ENCODE peak calls at places on chromosomes 6 and 20, in five cellular contexts. E, T, I, Q and G are unnamed samples.

GRCh38 chr6:108874470-108875160 is 26.4 kb downstream of the ARMC2 start:
- DNase-seq in E (peak), T (no peak), I (peak), Q (no peak), G (no peak)

GRCh38 chr20:58691405-58691772 is 1.2 kb upstream of the NPEPL1 start:
- DNase-seq in E (no peak), T (no peak), I (no peak), Q (no peak), G (no peak)

GRCh38 chr6:44775121-44775520 is 387.6 kb downstream of the CDC5L start:
- DNase-seq in E (no peak), T (no peak), I (no peak), Q (no peak), G (no peak)

GRCh38 chr6:151136141-151136755 is 103.5 kb upstream of the AKAP12 start:
- DNase-seq in E (no peak), T (no peak), I (no peak), Q (no peak), G (no peak)

GRCh38 chr6:133179483-133179882 is 61.7 kb upstream of the EYA4 start:
- DNase-seq in E (no peak), T (no peak), I (no peak), Q (no peak), G (peak)

GRCh38 chr20:38197217-38198008 is 32.3 kb upstream of the TGM2 start:
- DNase-seq in E (peak), T (peak), I (no peak), Q (no peak), G (no peak)

GRCh38 chr6:10733151-10733715 is 10.4 kb downstream of the TMEM14C start:
- DNase-seq in E (no peak), T (no peak), I (no peak), Q (no peak), G (no peak)

GRCh38 chr6:1394591-1395463 is 5.5 kb downstream of the FOXF2 start:
- DNase-seq in E (peak), T (no peak), I (no peak), Q (no peak), G (no peak)

GRCh38 chr6:38078671-38079070 is 259.1 kb downstream of the ZFAND3 start:
- DNase-seq in E (no peak), T (no peak), I (no peak), Q (no peak), G (no peak)

GRCh38 chr20:60001027-60001567 is 42.9 kb downstream of the CDH26 start:
- DNase-seq in E (no peak), T (no peak), I (no peak), Q (no peak), G (no peak)

GRCh38 chr6:170111816-170112582 is 178.9 kb downstream of the DLL1 start:
- DNase-seq in E (peak), T (no peak), I (no peak), Q (no peak), G (no peak)

GRCh38 chr6:33075568-33076405 is at the start of gene HLA-DPB1:
- DNase-seq in E (no peak), T (no peak), I (no peak), Q (no peak), G (no peak)

GRCh38 chr6:44925100-44925739 is 402.9 kb upstream of the RUNX2 start:
- DNase-seq in E (no peak), T (no peak), I (no peak), Q (no peak), G (no peak)

GRCh38 chr6:683742-684440 is 9.0 kb downstream of the EXOC2 start:
- DNase-seq in E (no peak), T (peak), I (no peak), Q (no peak), G (peak)

GRCh38 chr6:135910943-135911618 is 59.6 kb downstream of the PDE7B start:
- DNase-seq in E (no peak), T (no peak), I (no peak), Q (no peak), G (no peak)

GRCh38 chr20:43322851-43323250 is 133.1 kb upstream of the PTPRT start:
- DNase-seq in E (no peak), T (no peak), I (no peak), Q (no peak), G (no peak)

GRCh38 chr20:818001-818664 is 15.4 kb upstream of the FAM110A start:
- DNase-seq in E (peak), T (no peak), I (no peak), Q (no peak), G (no peak)

GRCh38 chr20:19433371-19434316 is 221.2 kb downstream of the SLC24A3 start:
- DNase-seq in E (no peak), T (no peak), I (no peak), Q (no peak), G (no peak)

GRCh38 chr6:44084231-44085014 is 42.8 kb downstream of the MRPL14 start:
- DNase-seq in E (no peak), T (no peak), I (no peak), Q (no peak), G (peak)

GRCh38 chr6:221531-222349 is 70.5 kb upstream of the DUSP22 start:
- DNase-seq in E (peak), T (no peak), I (no peak), Q (no peak), G (no peak)

GRCh38 chr6:73282876-73283275 is 19.9 kb upstream of the KHDC1 start:
- DNase-seq in E (no peak), T (no peak), I (no peak), Q (no peak), G (no peak)

GRCh38 chr20:37990571-37991151 is 42.6 kb downstream of the TTI1 start:
- DNase-seq in E (peak), T (peak), I (peak), Q (no peak), G (peak)

GRCh38 chr6:57432162-57432561 is 114.7 kb downstream of the PRIM2 start:
- DNase-seq in E (no peak), T (no peak), I (no peak), Q (no peak), G (no peak)